ENCODE peak calls at places on chromosomes 13 and 19, in six cellular contexts. H, O, N, X, K and Q are unnamed samples.
A peak's percentile ranks its signal among the peaks of the same experiment; 100 is the strongest.

GRCh38 chr19:47719047-47719885 is 6.0 kb downstream of the EHD2 start:
- DNase-seq in O (peak; percentile 46), N (peak; percentile 95), H (no peak), K (peak; percentile 95), X (no peak), Q (peak; percentile 84)

GRCh38 chr19:3176715-3177501 is 1.7 kb upstream of the S1PR4 start:
- DNase-seq in X (peak; percentile 68), O (no peak), H (no peak), K (peak; percentile 22), N (peak; percentile 94), Q (no peak)

GRCh38 chr13:106802917-106803316 is 235.0 kb upstream of the ARGLU1 start:
- DNase-seq in X (no peak), H (no peak), O (no peak), N (no peak), K (no peak), Q (no peak)

GRCh38 chr13:27450921-27451461 is 627 bp upstream of the MTIF3 start:
- DNase-seq in N (peak; percentile 75), K (peak; percentile 18), X (no peak), H (no peak), O (peak; percentile 15), Q (peak; percentile 64)

GRCh38 chr19:37362733-37363132 is 8.2 kb upstream of the ZNF527 start:
- DNase-seq in N (no peak), X (no peak), H (no peak), K (no peak), O (no peak), Q (no peak)

GRCh38 chr19:35268546-35269424 is at the start of gene USF2:
- DNase-seq in K (peak; percentile 13), N (peak; percentile 50), H (peak; percentile 31), O (peak; percentile 77), X (no peak), Q (peak; percentile 83)

GRCh38 chr13:114313061-114313860 is 1.0 kb upstream of the CHAMP1 start:
- DNase-seq in X (no peak), N (no peak), K (no peak), H (no peak), O (no peak), Q (no peak)

GRCh38 chr19:19276386-19276785 is 3.3 kb upstream of the TM6SF2 start:
- DNase-seq in N (no peak), K (peak; percentile 64), H (no peak), X (no peak), O (no peak), Q (no peak)

GRCh38 chr19:681029-681626 is 4.9 kb downstream of the FSTL3 start:
- DNase-seq in H (no peak), O (peak; percentile 85), N (no peak), K (no peak), X (no peak), Q (peak; percentile 94)

GRCh38 chr19:21697171-21697570 is 70.2 kb downstream of the ZNF100 start:
- DNase-seq in O (no peak), K (no peak), N (no peak), X (no peak), H (no peak), Q (no peak)

GRCh38 chr19:3359850-3360493 is 6.4 kb upstream of the NFIC start:
- DNase-seq in N (no peak), X (no peak), H (no peak), O (no peak), K (no peak), Q (peak; percentile 80)

GRCh38 chr13:82654851-82655517 is 1227.3 kb downstream of the SLITRK1 start:
- DNase-seq in K (peak; percentile 35), O (no peak), X (no peak), N (peak; percentile 75), H (no peak), Q (no peak)

GRCh38 chr13:50990540-50991506 is 81.2 kb downstream of the RNASEH2B start:
- DNase-seq in N (no peak), X (no peak), O (peak; percentile 41), K (no peak), H (no peak), Q (no peak)

GRCh38 chr19:16233081-16233776 is 35.5 kb downstream of the AP1M1 start:
- DNase-seq in X (no peak), K (no peak), H (no peak), N (no peak), O (no peak), Q (no peak)

GRCh38 chr13:113650275-113650674 is 7.7 kb downstream of the ATP4B start:
- DNase-seq in H (no peak), K (no peak), N (no peak), O (no peak), X (peak; percentile 65), Q (peak; percentile 15)

GRCh38 chr19:57947419-57948134 is at the start of gene ZNF256:
- DNase-seq in K (peak; percentile 90), O (peak; percentile 95), X (peak; percentile 97), H (peak; percentile 74), N (peak; percentile 94), Q (peak; percentile 95)

GRCh38 chr13:41231786-41232185 is 31.6 kb downstream of the MTRF1 start:
- DNase-seq in K (no peak), N (peak; percentile 29), X (no peak), O (no peak), H (no peak), Q (peak; percentile 94)

GRCh38 chr13:101202590-101202989 is 213.7 kb downstream of the NALCN start:
- DNase-seq in H (no peak), N (no peak), O (no peak), K (no peak), X (no peak), Q (no peak)

GRCh38 chr13:112168771-112169170 is 101.8 kb downstream of the SOX1 start:
- DNase-seq in K (no peak), N (no peak), H (no peak), O (no peak), X (no peak), Q (no peak)

GRCh38 chr13:112067871-112068305 is 939 bp downstream of the SOX1 start:
- DNase-seq in N (no peak), K (no peak), O (no peak), H (no peak), X (no peak), Q (no peak)